ENCODE peak calls at places on chromosomes 16 and 17, in ten cellular contexts. J is pancreas; Q is esophagus squamous epithelium; X is stimulated activated CD8-positive, alpha-beta memory T cell treated with anti-CD3 and anti-CD28 coated beads, Interleukin-15, amount 100 ng/mL, for 48 hours; O is occipital lobe; U is activated T-cell treated with anti-CD3 and anti-CD28 coated beads for 4 hours; N is cardiac fibroblast; R is astrocyte of the hippocampus; C is putamen; L is dorsolateral prefrontal cortex. V is an unnamed sample.

GRCh38 chr17:50139950-50140885 is 10.3 kb upstream of the SAMD14 start:
- DNase-seq in X (peak), N (peak), C (no peak), Q (no peak), J (peak), R (peak), L (peak), U (peak), O (peak), V (no peak)

GRCh38 chr16:47888142-47888541 is 267.7 kb downstream of the ABCC12 start:
- DNase-seq in C (no peak), U (no peak), J (no peak), Q (no peak), R (peak), O (no peak), L (no peak), X (no peak), N (peak), V (no peak)

GRCh38 chr17:45098081-45098868 is 34.0 kb downstream of the PLCD3 start:
- DNase-seq in X (no peak), L (no peak), J (no peak), U (no peak), R (no peak), O (no peak), Q (no peak), C (no peak), N (no peak), V (no peak)

GRCh38 chr17:69969897-69970296 is 105.1 kb upstream of the KCNJ16 start:
- DNase-seq in U (no peak), J (no peak), R (peak), O (no peak), X (no peak), N (no peak), Q (no peak), C (no peak), L (no peak), V (no peak)

GRCh38 chr16:57391708-57392107 is 12.9 kb upstream of the CCL17 start:
- DNase-seq in L (no peak), Q (no peak), O (no peak), U (no peak), N (no peak), R (no peak), C (no peak), X (no peak), J (no peak), V (no peak)

GRCh38 chr16:53435066-53435688 is 906 bp downstream of the RBL2 start:
- DNase-seq in J (peak), R (peak), C (peak), O (peak), N (peak), X (peak), L (peak), U (peak), Q (peak), V (no peak)

GRCh38 chr16:31215287-31216115 is 1.4 kb downstream of the PYDC1 start:
- DNase-seq in X (no peak), L (peak), U (no peak), O (no peak), N (peak), Q (no peak), C (no peak), J (peak), R (peak), V (peak)

GRCh38 chr16:70460737-70461261 is 6.4 kb downstream of the FCSK start:
- DNase-seq in U (no peak), X (no peak), O (no peak), J (no peak), C (no peak), N (peak), Q (no peak), L (no peak), R (no peak), V (no peak)

GRCh38 chr17:28902819-28903545 is at the start of gene DHRS13:
- DNase-seq in L (peak), C (peak), O (peak), N (peak), U (peak), Q (peak), R (peak), X (peak), J (peak), V (peak)

GRCh38 chr16:67150833-67151396 is at the start of gene B3GNT9:
- DNase-seq in O (no peak), X (no peak), Q (no peak), L (peak), R (peak), N (peak), U (no peak), J (peak), C (no peak), V (no peak)

GRCh38 chr17:77100009-77100408 is 40.8 kb upstream of the SEC14L1 start:
- DNase-seq in R (no peak), X (no peak), C (peak), O (no peak), L (peak), Q (no peak), U (no peak), J (no peak), N (no peak), V (no peak)

GRCh38 chr16:30658731-30659506 is 688 bp downstream of the FBRS start:
- DNase-seq in O (peak), U (no peak), J (peak), Q (peak), C (peak), L (peak), N (peak), R (peak), X (no peak), V (peak)

GRCh38 chr17:2691965-2692780 is 19.4 kb downstream of the CLUH start:
- DNase-seq in N (no peak), L (peak), J (peak), O (no peak), U (no peak), Q (no peak), X (no peak), R (no peak), C (no peak), V (no peak)

GRCh38 chr16:10877472-10877946 is 507 bp downstream of the CIITA start:
- DNase-seq in U (no peak), Q (no peak), C (no peak), R (no peak), L (no peak), X (no peak), O (no peak), N (no peak), J (no peak), V (no peak)

GRCh38 chr17:1742371-1743093 is at the start of gene SERPINF2:
- DNase-seq in Q (no peak), C (no peak), L (no peak), O (no peak), U (no peak), N (no peak), J (no peak), R (no peak), X (no peak), V (no peak)

GRCh38 chr16:84541999-84542876 is 37.8 kb upstream of the MEAK7 start:
- DNase-seq in Q (no peak), O (no peak), J (no peak), L (no peak), N (peak), X (no peak), R (peak), U (no peak), C (no peak), V (no peak)

GRCh38 chr17:66673668-66674276 is 161.1 kb upstream of the CACNG5 start:
- DNase-seq in L (no peak), O (peak), J (no peak), Q (no peak), C (peak), U (peak), N (peak), X (no peak), R (peak), V (peak)

GRCh38 chr16:86302710-86303109 is 207.6 kb upstream of the FOXF1 start:
- DNase-seq in O (no peak), N (no peak), L (no peak), C (no peak), X (no peak), Q (no peak), J (no peak), U (no peak), R (no peak), V (no peak)

V was measured in iPS DF 6.9.